ENCODE peak calls at places on chromosomes 7 and 10, in four cellular contexts. M, H, A and B are unnamed samples.

GRCh38 chr7:22658031-22658430 is 69.0 kb upstream of the IL6 start:
- DNase-seq in M (no peak), H (no peak), A (no peak), B (no peak)

GRCh38 chr10:77773631-77774426 is 136.2 kb upstream of the KCNMA1 start:
- DNase-seq in M (no peak), H (no peak), A (no peak), B (no peak)

GRCh38 chr7:157274991-157275427 is 61.8 kb upstream of the DNAJB6 start:
- DNase-seq in M (no peak), H (no peak), A (no peak), B (peak)

GRCh38 chr7:104185346-104185745 is 22.5 kb downstream of the ORC5 start:
- DNase-seq in M (peak), H (no peak), A (no peak), B (no peak)

GRCh38 chr10:68106656-68107055 is 2.6 kb upstream of the MYPN start:
- DNase-seq in M (peak), H (no peak), A (no peak), B (peak)

GRCh38 chr7:78130443-78131200 is 332.0 kb downstream of the PHTF2 start:
- DNase-seq in M (no peak), H (no peak), A (no peak), B (no peak)

GRCh38 chr10:120209124-120209523 is 247.9 kb upstream of the PLPP4 start:
- DNase-seq in M (no peak), H (no peak), A (no peak), B (no peak)

GRCh38 chr7:112485766-112486165 is 5.0 kb downstream of the LSMEM1 start:
- DNase-seq in M (no peak), H (no peak), A (no peak), B (peak)

GRCh38 chr10:93143286-93143685 is 69.6 kb downstream of the CYP26A1 start:
- DNase-seq in M (no peak), H (no peak), A (no peak), B (no peak)

GRCh38 chr10:89337493-89337892 is 9.7 kb downstream of the IFIT3 start:
- DNase-seq in M (peak), H (no peak), A (peak), B (peak)

GRCh38 chr7:4841836-4842235 is 20.0 kb downstream of the PAPOLB start:
- DNase-seq in M (no peak), H (no peak), A (no peak), B (no peak)

GRCh38 chr10:116470768-116471415 is 43.2 kb downstream of the PNLIPRP3 start:
- DNase-seq in M (peak), H (peak), A (no peak), B (no peak)

GRCh38 chr7:92057375-92057774 is 76.9 kb downstream of the CYP51A1 start:
- DNase-seq in M (peak), H (no peak), A (no peak), B (no peak)

GRCh38 chr7:92584953-92585352 is 5.2 kb downstream of the FAM133B start:
- DNase-seq in M (peak), H (no peak), A (peak), B (no peak)

GRCh38 chr7:20185988-20186387 is 31.2 kb downstream of the MACC1 start:
- DNase-seq in M (no peak), H (no peak), A (no peak), B (no peak)

GRCh38 chr10:91194497-91195179 is 25.8 kb upstream of the PCGF5 start:
- DNase-seq in M (peak), H (no peak), A (no peak), B (peak)

GRCh38 chr7:99002827-99003212 is 124.5 kb downstream of the TRRAP start:
- DNase-seq in M (no peak), H (no peak), A (no peak), B (no peak)

GRCh38 chr7:8536431-8536830 is 103.0 kb downstream of the NXPH1 start:
- DNase-seq in M (no peak), H (no peak), A (no peak), B (no peak)

GRCh38 chr7:23971031-23971430 is 261.0 kb downstream of the STK31 start:
- DNase-seq in M (no peak), H (no peak), A (no peak), B (no peak)

GRCh38 chr10:69963835-69964710 is 88.6 kb upstream of the MACROH2A2 start:
- DNase-seq in M (no peak), H (no peak), A (no peak), B (no peak)

GRCh38 chr7:41940760-41941343 is 238.0 kb upstream of the INHBA start:
- DNase-seq in M (peak), H (peak), A (peak), B (peak)

GRCh38 chr7:80136276-80137045 is 1.8 kb downstream of the GNAI1 start:
- DNase-seq in M (peak), H (no peak), A (peak), B (peak)

GRCh38 chr7:38728145-38728544 is 97.0 kb upstream of the AMPH start:
- DNase-seq in M (peak), H (no peak), A (no peak), B (peak)